ENCODE peak calls at places on chromosomes 13 and 19, in six cellular contexts. U is CD8-positive, alpha-beta memory T cell; F is HEK293T; Y is GM12865; H is stimulated activated CD4-positive, alpha-beta T cell treated with anti-CD3 and anti-CD28 coated beads, Interleukin-15, amount 100 ng/mL, for 1 hour; M is activated gamma-delta T cell treated with Interleukin-2 at 50 U/mL for 16 hours. E is an unnamed sample.

GRCh38 chr19:18021121-18021755 is 13.3 kb downstream of the ARRDC2 start:
- DNase-seq in M (peak), U (peak), H (peak), Y (peak), F (no peak), E (peak)

GRCh38 chr19:531009-531752 is 379 bp upstream of the CDC34 start:
- DNase-seq in Y (peak), H (peak), U (peak), F (peak), M (peak), E (peak)

GRCh38 chr19:18967358-18968146 is 26.5 kb upstream of the HOMER3 start:
- DNase-seq in H (no peak), Y (no peak), F (no peak), U (no peak), M (no peak), E (no peak)

GRCh38 chr13:36131215-36131930 is at the start of gene DCLK1:
- DNase-seq in U (no peak), F (peak), H (no peak), M (no peak), Y (no peak), E (no peak)

GRCh38 chr19:4972509-4973230 is 3.8 kb downstream of the KDM4B start:
- DNase-seq in H (no peak), U (no peak), F (no peak), M (no peak), Y (no peak), E (no peak)

GRCh38 chr19:49983645-49984229 is 22.8 kb upstream of the SIGLEC11 start:
- DNase-seq in U (peak), F (peak), H (peak), M (peak), Y (peak), E (peak)

GRCh38 chr19:49890349-49891311 is 6.1 kb downstream of the IL4I1 start:
- DNase-seq in F (peak), H (peak), U (no peak), Y (peak), M (peak), E (no peak)

GRCh38 chr13:56755181-56755580 is 385.5 kb upstream of the PRR20A start:
- DNase-seq in M (no peak), F (peak), Y (no peak), H (no peak), U (no peak), E (no peak)

GRCh38 chr19:40687525-40688016 is 2.9 kb downstream of the NUMBL start:
- DNase-seq in M (no peak), H (no peak), U (no peak), Y (peak), F (no peak), E (peak)

GRCh38 chr13:77506874-77507273 is 28.6 kb upstream of the SCEL start:
- DNase-seq in H (no peak), M (no peak), F (no peak), Y (no peak), U (no peak), E (no peak)

GRCh38 chr19:55212447-55212846 is 3.1 kb upstream of the PTPRH start:
- DNase-seq in F (no peak), U (no peak), Y (peak), M (peak), H (no peak), E (peak)

GRCh38 chr19:11478167-11479089 is 2.4 kb downstream of the ELAVL3 start:
- DNase-seq in U (no peak), M (no peak), Y (no peak), H (no peak), F (no peak), E (no peak)

E was measured in immature natural killer cell.